ENCODE peak calls at places on chromosomes 7 and 10, in seven cellular contexts. W is HepG2, I is H1, Q is HCT116, V is K562, D is GM12878, E is SK-N-SH. F is an unnamed sample.
A peak's percentile ranks its signal among the peaks of the same experiment; 100 is the strongest.

GRCh38 chr10:75137533-75138438 is 26.3 kb downstream of the SAMD8 start:
- DNase-seq in W (no peak), I (no peak), Q (peak; percentile 38), V (peak; percentile 71), D (no peak), E (peak; percentile 37), F (no peak)

GRCh38 chr7:47373871-47374451 is 207.9 kb downstream of the TNS3 start:
- DNase-seq in W (no peak), I (no peak), Q (no peak), V (no peak), D (no peak), E (peak; percentile 64), F (no peak)

GRCh38 chr7:124246262-124246863 is 213.5 kb upstream of the TMEM229A start:
- DNase-seq in W (peak; percentile 44), I (no peak), Q (no peak), V (no peak), D (no peak), E (no peak), F (no peak)

GRCh38 chr7:67019562-67020390 is 23.1 kb downstream of the TYW1 start:
- DNase-seq in W (no peak), I (no peak), Q (no peak), V (peak; percentile 53), D (no peak), E (peak; percentile 36), F (no peak)

GRCh38 chr7:11212080-11212711 is 238.5 kb downstream of the PHF14 start:
- DNase-seq in W (peak; percentile 55), I (no peak), Q (peak; percentile 42), V (peak; percentile 46), D (peak; percentile 12), E (peak; percentile 56), F (peak; percentile 90)

GRCh38 chr10:73480158-73480557 is 15.7 kb downstream of the PPP3CB start:
- DNase-seq in W (no peak), I (no peak), Q (no peak), V (no peak), D (no peak), E (no peak), F (no peak)

GRCh38 chr10:75434292-75434691 is 2.9 kb downstream of the LRMDA start:
- DNase-seq in W (no peak), I (no peak), Q (no peak), V (no peak), D (no peak), E (no peak), F (no peak)

GRCh38 chr7:112266595-112267270 is 60.2 kb downstream of the ZNF277 start:
- DNase-seq in W (no peak), I (no peak), Q (no peak), V (no peak), D (no peak), E (no peak), F (no peak)

GRCh38 chr10:102648889-102649752 is 4.8 kb downstream of the TRIM8 start:
- DNase-seq in W (no peak), I (peak; percentile 62), Q (no peak), V (no peak), D (no peak), E (peak; percentile 58), F (no peak)

GRCh38 chr7:40536406-40536805 is 401.6 kb downstream of the SUGCT start:
- DNase-seq in W (no peak), I (no peak), Q (no peak), V (no peak), D (no peak), E (no peak), F (peak; percentile 16)

GRCh38 chr10:118698421-118698820 is 56.3 kb downstream of the CACUL1 start:
- DNase-seq in W (peak; percentile 10), I (no peak), Q (peak; percentile 93), V (peak; percentile 23), D (peak; percentile 80), E (peak; percentile 20), F (no peak)

GRCh38 chr10:44576715-44577191 is 191.9 kb upstream of the CXCL12 start:
- DNase-seq in W (no peak), I (no peak), Q (no peak), V (no peak), D (no peak), E (no peak), F (no peak)

GRCh38 chr10:71531485-71532446 is 135.0 kb downstream of the CDH23 start:
- DNase-seq in W (no peak), I (no peak), Q (no peak), V (no peak), D (no peak), E (no peak), F (no peak)

GRCh38 chr7:135714534-135715009 is 13.4 kb downstream of the SLC13A4 start:
- DNase-seq in W (peak; percentile 6), I (no peak), Q (peak; percentile 67), V (no peak), D (no peak), E (peak; percentile 82), F (peak; percentile 33)

GRCh38 chr7:99478464-99479440 is 6.1 kb downstream of the ZNF789 start:
- DNase-seq in W (no peak), I (no peak), Q (no peak), V (no peak), D (no peak), E (no peak), F (no peak)

GRCh38 chr10:80599424-80599847 is 61.7 kb downstream of the SH2D4B start:
- DNase-seq in W (peak; percentile 20), I (peak; percentile 79), Q (peak; percentile 59), V (peak; percentile 82), D (peak; percentile 57), E (peak; percentile 58), F (no peak)

GRCh38 chr10:35271086-35271834 is 65.0 kb upstream of the CCNY start:
- DNase-seq in W (no peak), I (no peak), Q (no peak), V (no peak), D (no peak), E (no peak), F (no peak)

GRCh38 chr10:103554488-103555320 is 61.2 kb downstream of the NEURL1 start:
- DNase-seq in W (peak; percentile 39), I (peak; percentile 64), Q (no peak), V (peak; percentile 87), D (no peak), E (peak; percentile 91), F (peak; percentile 67)

GRCh38 chr7:46545790-46546189 is 624.7 kb upstream of the IGFBP3 start:
- DNase-seq in W (peak; percentile 64), I (no peak), Q (peak; percentile 58), V (no peak), D (no peak), E (no peak), F (no peak)

GRCh38 chr7:52119537-52119936 is 802.9 kb upstream of the COBL start:
- DNase-seq in W (no peak), I (no peak), Q (no peak), V (no peak), D (no peak), E (no peak), F (peak; percentile 11)

DNA sequence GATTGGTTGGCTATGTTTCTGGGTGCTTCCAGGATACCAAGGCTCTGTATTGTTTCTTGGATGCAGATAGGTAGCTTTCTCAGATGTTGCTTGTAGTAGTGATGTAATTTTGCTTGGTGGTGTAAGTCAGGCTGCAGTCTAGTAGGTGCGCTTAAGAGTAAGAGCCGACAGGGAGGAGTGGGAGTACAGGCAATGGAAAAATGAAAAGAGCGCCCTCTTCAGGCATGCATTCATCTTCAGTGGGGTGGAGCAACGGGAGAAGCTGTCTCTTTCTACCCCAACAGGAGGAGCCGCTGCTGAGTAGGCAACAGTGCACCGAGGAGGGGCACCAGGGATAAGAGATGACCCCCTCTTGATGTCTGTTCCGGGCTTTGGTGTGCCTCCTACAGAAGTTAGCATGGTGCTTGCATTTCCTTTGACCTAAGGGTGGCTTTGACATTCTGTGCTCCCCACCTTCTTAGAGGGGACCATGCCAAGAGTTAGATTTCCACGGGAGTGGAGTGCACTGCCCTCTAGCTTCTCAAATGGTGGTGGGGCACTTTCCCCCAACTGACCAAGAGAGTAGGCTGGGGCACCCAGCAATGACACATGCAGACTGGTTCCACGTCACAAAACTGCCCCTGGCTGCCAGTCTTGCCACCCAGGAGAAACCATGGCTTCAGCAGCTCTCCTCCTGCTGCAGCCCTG is 56.1 kb downstream of the ZNF783 start:
- DNase-seq in W (no peak), I (peak; percentile 81), Q (no peak), V (peak; percentile 68), D (no peak), E (no peak), F (no peak)
- TF ChIP-seq JUND in W (no peak), I (peak; percentile 49), Q (no peak), V (no peak), D (no peak), E (no peak), F (no peak)

DNA sequence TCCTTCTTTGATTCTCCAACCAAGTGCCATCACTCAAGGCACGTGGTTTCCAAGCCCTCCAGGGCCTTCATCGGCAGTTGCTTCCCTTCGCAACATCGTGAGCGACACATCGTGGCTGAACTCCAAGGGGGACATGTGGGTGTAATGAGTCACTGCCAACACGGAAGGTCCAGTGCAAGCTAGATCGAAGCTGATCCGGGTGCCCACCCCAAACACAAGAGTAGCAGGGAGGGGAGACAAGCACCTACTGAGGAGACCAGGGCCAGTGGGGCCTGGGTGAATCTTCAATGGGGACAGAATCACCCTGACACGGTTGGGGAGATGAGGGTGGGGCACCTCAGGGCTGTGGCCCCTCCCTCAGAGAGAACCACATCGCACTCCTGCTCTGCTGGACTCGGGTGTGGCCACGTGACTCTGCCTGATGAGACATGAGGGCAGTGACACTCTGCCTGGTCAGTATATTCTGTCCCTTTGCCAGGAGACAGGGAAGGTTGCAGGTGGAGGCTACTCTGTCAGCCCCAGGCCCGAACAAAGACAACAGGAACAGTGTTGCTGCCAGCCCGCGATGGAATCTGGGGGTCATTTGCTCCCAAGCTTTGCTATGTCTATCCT is 36.8 kb upstream of the HSPA12A start:
- DNase-seq in W (no peak), I (no peak), Q (peak; percentile 35), V (no peak), D (no peak), E (no peak), F (no peak)
- TF ChIP-seq JUND in W (no peak), I (no peak), Q (no peak), V (no peak), D (no peak), E (no peak), F (no peak)

DNA sequence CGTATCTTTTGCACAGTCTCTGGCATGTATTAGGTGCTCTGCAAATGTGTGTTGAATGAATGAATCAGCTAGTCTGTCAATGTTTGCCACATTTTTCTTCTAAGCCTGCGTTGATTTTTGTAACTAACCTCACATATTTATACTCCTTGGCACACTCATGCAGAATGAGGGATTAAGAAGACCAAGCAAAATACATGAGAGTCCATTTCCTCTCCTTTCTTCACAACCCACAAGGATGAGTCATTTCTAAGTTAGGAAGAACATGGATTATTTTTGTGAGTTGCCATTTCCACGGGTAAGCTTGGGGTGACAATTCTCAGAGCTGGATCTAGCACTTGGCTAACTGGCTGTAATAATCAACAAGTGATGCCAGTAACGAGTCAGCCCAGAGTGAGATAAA is 158.8 kb downstream of the TWIST1 start:
- DNase-seq in W (no peak), I (no peak), Q (no peak), V (no peak), D (no peak), E (no peak), F (no peak)
- TF ChIP-seq JUND in W (no peak), I (no peak), Q (no peak), V (no peak), D (no peak), E (no peak), F (no peak)

DNA sequence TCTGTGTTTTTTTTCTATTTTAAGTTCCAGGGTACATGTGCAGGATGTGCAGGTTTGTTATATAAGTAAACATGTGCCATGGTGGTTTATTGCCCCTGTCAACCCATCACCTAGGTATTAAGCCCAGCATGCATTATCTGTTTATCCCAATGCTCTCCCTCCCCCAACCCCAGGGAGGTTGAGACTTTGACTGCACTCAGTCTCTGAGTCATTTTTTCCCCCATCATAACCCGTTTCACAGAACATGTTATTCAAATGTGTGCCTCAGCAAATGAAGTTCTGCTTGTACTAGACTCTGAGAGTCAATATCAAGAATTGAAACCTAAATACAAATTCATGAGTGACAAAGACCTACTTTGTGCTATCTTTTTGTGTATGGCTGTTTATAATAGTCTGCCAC is 70.0 kb upstream of the CYP26C1 start:
- DNase-seq in W (no peak), I (no peak), Q (no peak), V (peak; percentile 8), D (no peak), E (no peak), F (no peak)
- TF ChIP-seq JUND in W (no peak), I (no peak), Q (no peak), V (peak; percentile 81), D (no peak), E (no peak), F (no peak)